ENCODE peak calls at places on chromosomes 11 and 22, in seven cellular contexts. Z is CD8-positive, alpha-beta memory T cell; G is SJSA1; R is neural progenitor cell; L is CD8-positive, alpha-beta T cell; B is small intestine; K is neuronal stem cell. J is an unnamed sample.

GRCh38 chr11:57368106-57368826 is 12.7 kb downstream of the PRG3 start:
- DNase-seq in Z (no peak), G (no peak), R (no peak), L (no peak), B (no peak), K (no peak), J (no peak)

GRCh38 chr11:9955387-9955786 is 291.5 kb downstream of the SWAP70 start:
- DNase-seq in Z (no peak), G (no peak), R (no peak), L (no peak), B (no peak), K (no peak), J (no peak)

GRCh38 chr11:110582728-110583432 is 129.4 kb downstream of the ARHGAP20 start:
- DNase-seq in Z (no peak), G (no peak), R (no peak), L (no peak), B (peak; percentile 50), K (no peak), J (no peak)

GRCh38 chr11:64131657-64132387 is 34.1 kb downstream of the MACROD1 start:
- DNase-seq in Z (no peak), G (no peak), R (peak; percentile 70), L (no peak), B (no peak), K (no peak), J (no peak)

GRCh38 chr22:27752771-27753170 is 48.8 kb downstream of the MN1 start:
- DNase-seq in Z (no peak), G (no peak), R (no peak), L (no peak), B (no peak), K (no peak), J (no peak)

GRCh38 chr11:130781906-130782305 is 134.4 kb downstream of the SNX19 start:
- DNase-seq in Z (no peak), G (peak; percentile 64), R (no peak), L (no peak), B (no peak), K (no peak), J (no peak)

GRCh38 chr22:43493297-43493696 is 81.5 kb downstream of the MPPED1 start:
- DNase-seq in Z (no peak), G (no peak), R (no peak), L (no peak), B (no peak), K (no peak), J (no peak)

GRCh38 chr11:64858467-64859401 is 14.3 kb upstream of the CDC42BPG start:
- DNase-seq in Z (peak; percentile 80), G (no peak), R (no peak), L (peak; percentile 73), B (peak; percentile 62), K (no peak), J (no peak)

GRCh38 chr11:111372538-111372937 is 6.5 kb downstream of the POU2AF1 start:
- DNase-seq in Z (no peak), G (no peak), R (no peak), L (no peak), B (no peak), K (no peak), J (no peak)

GRCh38 chr22:41862530-41863266 is 29.8 kb downstream of the SREBF2 start:
- DNase-seq in Z (no peak), G (no peak), R (no peak), L (no peak), B (no peak), K (no peak), J (no peak)

GRCh38 chr22:47724751-47725150 is 962.3 kb downstream of the TBC1D22A start:
- DNase-seq in Z (no peak), G (no peak), R (no peak), L (no peak), B (no peak), K (no peak), J (no peak)

GRCh38 chr11:117993988-117994741 is 8.0 kb downstream of the IL10RA start:
- DNase-seq in Z (no peak), G (no peak), R (no peak), L (no peak), B (no peak), K (no peak), J (no peak)

DNA sequence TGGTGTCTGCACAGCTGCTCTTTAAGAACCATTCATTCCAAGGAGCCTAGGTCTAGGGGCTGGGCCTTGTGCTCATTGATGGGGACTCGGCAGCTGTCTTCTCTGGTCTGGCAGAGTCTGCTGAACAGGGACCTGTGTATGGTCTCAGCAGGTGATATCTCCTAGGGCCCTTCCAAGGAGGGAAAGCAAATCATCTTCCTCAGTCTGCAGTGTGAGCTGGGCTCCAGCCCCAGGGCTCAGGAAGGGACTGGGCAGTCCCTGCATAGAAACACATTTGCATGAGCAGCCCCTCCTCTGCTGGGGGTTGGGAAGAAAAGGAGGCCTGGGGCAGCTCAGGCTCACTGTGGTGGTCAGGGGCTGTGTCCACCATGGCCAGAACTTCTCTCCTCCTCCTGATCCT is 66.0 kb upstream of the VPREB1 start:
- DNase-seq in Z (no peak), G (no peak), R (no peak), L (no peak), B (no peak), K (no peak), J (no peak)
- H3K4me3 ChIP-seq in Z (no peak overlapping the region), G (no peak overlapping the region), R (no peak overlapping the region), L (no peak overlapping the region), B (no peak overlapping the region), K (no peak overlapping the region), J (no peak overlapping the region)

GRCh38 chr22:37018086-37018814 is 997 bp downstream of the TST start:
- DNase-seq in Z (peak; percentile 30), G (no peak), R (no peak), L (no peak), B (peak; percentile 54), K (no peak), J (no peak)
- H3K4me1 ChIP-seq in Z (peaks cover 6% of the 10 kb centered on the region), G (peaks cover 17% of the 10 kb centered on the region), R (peaks cover 21% of the 10 kb centered on the region), L (peaks cover 7% of the 10 kb centered on the region), B (no peaks in the 10 kb centered on the region), K (no peaks in the 10 kb centered on the region), J (peaks cover 6% of the 10 kb centered on the region)

DNA sequence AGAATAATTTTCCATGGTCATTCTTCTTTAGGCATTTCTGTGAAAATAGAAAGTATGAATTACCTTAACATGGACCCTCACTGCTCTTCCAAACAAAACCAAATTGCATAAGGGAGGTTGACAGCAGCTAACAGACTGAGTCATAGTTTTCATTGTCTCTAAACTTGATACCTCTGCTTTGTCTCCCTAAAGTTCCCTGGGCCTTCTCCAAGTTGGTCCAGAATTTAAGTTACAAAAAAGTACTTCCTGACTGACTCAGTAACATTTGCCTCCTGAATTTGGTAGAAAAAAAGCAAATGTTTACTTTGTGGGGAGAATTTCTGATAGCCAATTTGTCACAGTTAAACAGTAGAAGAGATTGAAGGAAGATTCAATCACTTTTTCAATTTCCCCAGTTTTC is 3.0 kb downstream of the OR8D1 start:
- DNase-seq in Z (no peak), G (no peak), R (no peak), L (no peak), B (no peak), K (no peak), J (no peak)
- H3K4me3 ChIP-seq in Z (no peak overlapping the region), G (no peak overlapping the region), R (no peak overlapping the region), L (no peak overlapping the region), B (no peak overlapping the region), K (no peak overlapping the region), J (no peak overlapping the region)

DNA sequence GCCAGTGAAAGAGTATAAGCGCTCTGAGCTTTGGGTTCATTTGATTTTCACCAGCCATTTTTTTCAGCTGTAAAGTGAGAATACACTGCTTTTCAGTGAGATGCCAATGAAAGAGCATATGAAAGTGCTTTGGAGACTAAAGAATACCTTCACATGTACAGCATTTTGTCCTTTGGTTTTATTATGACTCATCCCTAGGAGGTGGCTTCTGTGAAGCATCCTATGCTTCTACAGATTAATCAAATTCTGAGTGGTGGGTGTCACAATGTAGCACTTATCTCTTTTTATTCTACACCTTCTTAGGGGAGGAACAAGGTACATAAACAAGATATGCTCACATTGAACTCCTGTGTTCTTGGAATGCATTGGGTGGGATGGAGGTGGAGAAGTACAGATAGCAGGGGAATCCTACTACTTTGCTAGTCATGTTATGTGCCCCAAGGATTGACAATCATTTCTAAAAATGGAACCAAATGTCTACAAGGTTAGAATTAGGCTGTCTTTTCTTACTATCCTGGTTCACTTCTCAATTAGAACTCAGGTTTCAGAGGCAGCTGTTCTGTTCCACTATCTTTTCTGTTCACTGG is 18.7 kb downstream of the TRIM44 start:
- DNase-seq in Z (no peak), G (no peak), R (no peak), L (no peak), B (no peak), K (no peak), J (no peak)
- H3K4me1 ChIP-seq in Z (peaks cover 11% of the 10 kb centered on the region), G (peaks cover 5% of the 10 kb centered on the region), R (peaks cover 14% of the 10 kb centered on the region), L (peaks cover 12% of the 10 kb centered on the region), B (peaks cover 6% of the 10 kb centered on the region), K (peaks cover 10% of the 10 kb centered on the region), J (peaks cover 8% of the 10 kb centered on the region)

DNA sequence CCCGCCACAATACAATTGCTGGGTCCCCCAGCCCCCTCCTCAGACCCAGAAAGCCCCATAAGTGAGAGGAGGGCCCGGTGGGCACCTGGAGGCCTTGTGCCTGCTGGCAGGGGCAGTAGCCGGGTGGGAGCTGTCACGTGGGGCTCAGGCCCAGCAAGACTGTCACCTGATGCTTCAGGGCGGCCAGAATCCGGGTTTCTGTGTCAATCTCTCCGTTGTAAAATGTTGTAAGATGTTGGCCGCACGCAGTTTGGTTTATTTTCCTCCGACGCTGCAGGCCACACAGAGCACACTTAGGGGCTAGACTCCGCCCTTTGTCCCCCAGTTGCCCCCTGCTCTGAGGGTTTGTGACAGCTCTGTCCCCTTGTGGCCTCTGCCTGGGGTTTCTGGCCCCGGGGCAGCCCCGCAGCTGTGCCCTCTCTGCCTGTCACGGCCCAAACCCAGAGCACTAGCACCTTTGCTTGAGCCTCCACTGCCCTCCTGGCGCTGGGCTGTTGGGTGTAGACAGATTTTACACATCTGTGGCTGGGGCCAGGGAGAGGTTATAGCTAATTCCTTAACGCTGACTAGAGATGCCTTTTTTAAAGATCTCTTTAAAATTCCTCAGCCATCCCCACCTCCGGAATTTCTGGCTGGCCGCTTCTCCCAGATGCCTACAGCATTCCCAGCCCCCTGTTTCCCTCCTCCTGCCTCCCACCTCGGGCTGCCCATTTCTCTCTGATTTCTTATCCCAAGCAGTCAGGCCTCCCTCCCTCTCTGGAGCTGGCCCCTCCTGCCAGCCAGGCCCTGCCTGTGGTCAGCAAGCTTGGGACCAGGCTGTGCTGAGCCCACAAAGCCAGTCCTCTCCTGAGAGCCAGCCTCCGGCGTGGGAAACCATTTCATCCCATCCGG is 3.2 kb upstream of the PRR5 start:
- DNase-seq in Z (no peak), G (peak; percentile 93), R (peak; percentile 82), L (peak; percentile 14), B (no peak), K (peak; percentile 52), J (no peak)
- H3K4me3 ChIP-seq in Z (no peak overlapping the region), G (no peak overlapping the region), R (no peak overlapping the region), L (no peak overlapping the region), B (no peak overlapping the region), K (no peak overlapping the region), J (no peak overlapping the region)

GRCh38 chr11:107991868-107992414 is 16.8 kb upstream of the CUL5 start:
- DNase-seq in Z (no peak), G (peak; percentile 35), R (peak; percentile 70), L (no peak), B (no peak), K (no peak), J (peak; percentile 52)
- H3K4me1 ChIP-seq in Z (no peaks in the 10 kb centered on the region), G (peaks cover 8% of the 10 kb centered on the region), R (peaks cover 7% of the 10 kb centered on the region), L (no peaks in the 10 kb centered on the region), B (no peaks in the 10 kb centered on the region), K (no peaks in the 10 kb centered on the region), J (peaks cover 19% of the 10 kb centered on the region)

J was measured in HAP-1.